ENCODE peak calls at places on chromosomes 2 and 18, in eight cellular contexts. One of them, this sample, is unnamed.

GRCh38 chr2:10862330-10862729 is 49.4 kb upstream of the KCNF1 start:
- DNase-seq in fibroblast of lung: no peak
- DNase-seq in BE2C: no peak
- DNase-seq in HepG2: no peak
- DNase-seq in AG10803: no peak
- DNase-seq in stomach: no peak
- DNase-seq in gastrocnemius medialis: no peak
- DNase-seq in Peyer's patch: no peak
- DNase-seq in this sample: no peak

GRCh38 chr2:229942671-229943070 is 20.4 kb downstream of the FBXO36 start:
- DNase-seq in fibroblast of lung: no peak
- DNase-seq in BE2C: no peak
- DNase-seq in HepG2: no peak
- DNase-seq in AG10803: no peak
- DNase-seq in stomach: no peak
- DNase-seq in gastrocnemius medialis: no peak
- DNase-seq in Peyer's patch: no peak
- DNase-seq in this sample: no peak

GRCh38 chr2:213238753-213239591 is 45.3 kb upstream of the SPAG16 start:
- DNase-seq in fibroblast of lung: peak
- DNase-seq in BE2C: no peak
- DNase-seq in HepG2: peak
- DNase-seq in AG10803: peak
- DNase-seq in stomach: no peak
- DNase-seq in gastrocnemius medialis: no peak
- DNase-seq in Peyer's patch: no peak
- DNase-seq in this sample: peak

GRCh38 chr2:225510794-225511193 is 111.3 kb downstream of the NYAP2 start:
- DNase-seq in fibroblast of lung: no peak
- DNase-seq in BE2C: no peak
- DNase-seq in HepG2: no peak
- DNase-seq in AG10803: no peak
- DNase-seq in stomach: no peak
- DNase-seq in gastrocnemius medialis: no peak
- DNase-seq in Peyer's patch: no peak
- DNase-seq in this sample: no peak

GRCh38 chr2:159880729-159881128 is 82.7 kb upstream of the CD302 start:
- DNase-seq in fibroblast of lung: no peak
- DNase-seq in BE2C: no peak
- DNase-seq in HepG2: no peak
- DNase-seq in AG10803: no peak
- DNase-seq in stomach: no peak
- DNase-seq in gastrocnemius medialis: no peak
- DNase-seq in Peyer's patch: no peak
- DNase-seq in this sample: no peak

GRCh38 chr2:6723865-6724571 is 141.7 kb downstream of the CMPK2 start:
- DNase-seq in fibroblast of lung: no peak
- DNase-seq in BE2C: peak
- DNase-seq in HepG2: no peak
- DNase-seq in AG10803: no peak
- DNase-seq in stomach: no peak
- DNase-seq in gastrocnemius medialis: no peak
- DNase-seq in Peyer's patch: no peak
- DNase-seq in this sample: no peak

GRCh38 chr18:5975111-5975622 is 79.8 kb upstream of the TMEM200C start:
- DNase-seq in fibroblast of lung: peak
- DNase-seq in BE2C: no peak
- DNase-seq in HepG2: no peak
- DNase-seq in AG10803: peak
- DNase-seq in stomach: no peak
- DNase-seq in gastrocnemius medialis: no peak
- DNase-seq in Peyer's patch: no peak
- DNase-seq in this sample: peak

GRCh38 chr2:234373791-234374508 is 122.9 kb downstream of the ARL4C start:
- DNase-seq in fibroblast of lung: no peak
- DNase-seq in BE2C: no peak
- DNase-seq in HepG2: no peak
- DNase-seq in AG10803: no peak
- DNase-seq in stomach: no peak
- DNase-seq in gastrocnemius medialis: no peak
- DNase-seq in Peyer's patch: no peak
- DNase-seq in this sample: no peak

GRCh38 chr2:98854675-98855074 is 81.3 kb downstream of the CRACDL start:
- DNase-seq in fibroblast of lung: no peak
- DNase-seq in BE2C: no peak
- DNase-seq in HepG2: no peak
- DNase-seq in AG10803: no peak
- DNase-seq in stomach: no peak
- DNase-seq in gastrocnemius medialis: no peak
- DNase-seq in Peyer's patch: no peak
- DNase-seq in this sample: no peak

GRCh38 chr2:27954261-27954673 is 63.7 kb downstream of the BABAM2 start:
- DNase-seq in fibroblast of lung: peak
- DNase-seq in BE2C: no peak
- DNase-seq in HepG2: no peak
- DNase-seq in AG10803: peak
- DNase-seq in stomach: no peak
- DNase-seq in gastrocnemius medialis: no peak
- DNase-seq in Peyer's patch: no peak
- DNase-seq in this sample: peak

GRCh38 chr2:76268928-76269327 is 558.2 kb upstream of the GCFC2 start:
- DNase-seq in fibroblast of lung: peak
- DNase-seq in BE2C: peak
- DNase-seq in HepG2: no peak
- DNase-seq in AG10803: no peak
- DNase-seq in stomach: no peak
- DNase-seq in gastrocnemius medialis: no peak
- DNase-seq in Peyer's patch: no peak
- DNase-seq in this sample: no peak

GRCh38 chr2:57333221-57333620 is 713.4 kb upstream of the VRK2 start:
- DNase-seq in fibroblast of lung: peak
- DNase-seq in BE2C: no peak
- DNase-seq in HepG2: no peak
- DNase-seq in AG10803: no peak
- DNase-seq in stomach: no peak
- DNase-seq in gastrocnemius medialis: no peak
- DNase-seq in Peyer's patch: no peak
- DNase-seq in this sample: no peak

GRCh38 chr2:201059961-201060525 is 11.4 kb downstream of the HYCC2 start:
- DNase-seq in fibroblast of lung: no peak
- DNase-seq in BE2C: no peak
- DNase-seq in HepG2: no peak
- DNase-seq in AG10803: no peak
- DNase-seq in stomach: no peak
- DNase-seq in gastrocnemius medialis: no peak
- DNase-seq in Peyer's patch: no peak
- DNase-seq in this sample: no peak

GRCh38 chr2:6434396-6434795 is 431.3 kb downstream of the CMPK2 start:
- DNase-seq in fibroblast of lung: no peak
- DNase-seq in BE2C: no peak
- DNase-seq in HepG2: no peak
- DNase-seq in AG10803: no peak
- DNase-seq in stomach: no peak
- DNase-seq in gastrocnemius medialis: no peak
- DNase-seq in Peyer's patch: no peak
- DNase-seq in this sample: no peak

GRCh38 chr18:63119647-63120046 is 199.9 kb downstream of the BCL2 start:
- DNase-seq in fibroblast of lung: peak
- DNase-seq in BE2C: peak
- DNase-seq in HepG2: peak
- DNase-seq in AG10803: peak
- DNase-seq in stomach: no peak
- DNase-seq in gastrocnemius medialis: peak
- DNase-seq in Peyer's patch: no peak
- DNase-seq in this sample: peak

GRCh38 chr2:127611076-127611925 is 34.7 kb upstream of the GPR17 start:
- DNase-seq in fibroblast of lung: no peak
- DNase-seq in BE2C: no peak
- DNase-seq in HepG2: no peak
- DNase-seq in AG10803: no peak
- DNase-seq in stomach: peak
- DNase-seq in gastrocnemius medialis: no peak
- DNase-seq in Peyer's patch: no peak
- DNase-seq in this sample: no peak

GRCh38 chr2:181998045-181998444 is 12.4 kb downstream of the PPP1R1C start:
- DNase-seq in fibroblast of lung: no peak
- DNase-seq in BE2C: no peak
- DNase-seq in HepG2: no peak
- DNase-seq in AG10803: no peak
- DNase-seq in stomach: no peak
- DNase-seq in gastrocnemius medialis: no peak
- DNase-seq in Peyer's patch: no peak
- DNase-seq in this sample: no peak

GRCh38 chr2:197251163-197251562 is 59.4 kb downstream of the ANKRD44 start:
- DNase-seq in fibroblast of lung: no peak
- DNase-seq in BE2C: no peak
- DNase-seq in HepG2: no peak
- DNase-seq in AG10803: no peak
- DNase-seq in stomach: no peak
- DNase-seq in gastrocnemius medialis: no peak
- DNase-seq in Peyer's patch: no peak
- DNase-seq in this sample: no peak

GRCh38 chr2:12861344-12861942 is 144.7 kb downstream of the TRIB2 start:
- DNase-seq in fibroblast of lung: peak
- DNase-seq in BE2C: no peak
- DNase-seq in HepG2: no peak
- DNase-seq in AG10803: peak
- DNase-seq in stomach: no peak
- DNase-seq in gastrocnemius medialis: no peak
- DNase-seq in Peyer's patch: no peak
- DNase-seq in this sample: peak

GRCh38 chr18:48621815-48622555 is 83.2 kb downstream of the CTIF start:
- DNase-seq in fibroblast of lung: no peak
- DNase-seq in BE2C: no peak
- DNase-seq in HepG2: no peak
- DNase-seq in AG10803: peak
- DNase-seq in stomach: no peak
- DNase-seq in gastrocnemius medialis: no peak
- DNase-seq in Peyer's patch: no peak
- DNase-seq in this sample: no peak
- H3K4me3 ChIP-seq in fibroblast of lung: no peak
- H3K4me3 ChIP-seq in BE2C: no peak
- H3K4me3 ChIP-seq in HepG2: no peak
- H3K4me3 ChIP-seq in AG10803: no peak
- H3K4me3 ChIP-seq in stomach: no peak
- H3K4me3 ChIP-seq in gastrocnemius medialis: no peak
- H3K4me3 ChIP-seq in Peyer's patch: no peak
- H3K4me3 ChIP-seq in this sample: no peak

GRCh38 chr2:220460257-220460985 is 833.0 kb downstream of the SLC4A3 start:
- DNase-seq in fibroblast of lung: no peak
- DNase-seq in BE2C: no peak
- DNase-seq in HepG2: no peak
- DNase-seq in AG10803: no peak
- DNase-seq in stomach: no peak
- DNase-seq in gastrocnemius medialis: no peak
- DNase-seq in Peyer's patch: no peak
- DNase-seq in this sample: no peak
- TF ChIP-seq CTCF in fibroblast of lung: no peak
- TF ChIP-seq CTCF in BE2C: no peak
- TF ChIP-seq CTCF in HepG2: no peak
- TF ChIP-seq CTCF in AG10803: peak
- TF ChIP-seq CTCF in stomach: no peak
- TF ChIP-seq CTCF in gastrocnemius medialis: no peak
- TF ChIP-seq CTCF in Peyer's patch: no peak
- TF ChIP-seq CTCF in this sample: peak

GRCh38 chr2:241356871-241357260 is 781 bp downstream of the FARP2 start:
- DNase-seq in fibroblast of lung: no peak
- DNase-seq in BE2C: no peak
- DNase-seq in HepG2: no peak
- DNase-seq in AG10803: no peak
- DNase-seq in stomach: no peak
- DNase-seq in gastrocnemius medialis: no peak
- DNase-seq in Peyer's patch: no peak
- DNase-seq in this sample: no peak

GRCh38 chr2:241357531-241357930 is 1.4 kb downstream of the FARP2 start:
- DNase-seq in fibroblast of lung: no peak
- DNase-seq in BE2C: no peak
- DNase-seq in HepG2: no peak
- DNase-seq in AG10803: no peak
- DNase-seq in stomach: no peak
- DNase-seq in gastrocnemius medialis: no peak
- DNase-seq in Peyer's patch: no peak
- DNase-seq in this sample: no peak

GRCh38 chr2:241352227-241352626 is 3.9 kb upstream of the FARP2 start:
- DNase-seq in fibroblast of lung: no peak
- DNase-seq in BE2C: no peak
- DNase-seq in HepG2: no peak
- DNase-seq in AG10803: no peak
- DNase-seq in stomach: no peak
- DNase-seq in gastrocnemius medialis: no peak
- DNase-seq in Peyer's patch: no peak
- DNase-seq in this sample: no peak

GRCh38 chr2:241355983-241356870 is at the start of gene FARP2:
- DNase-seq in fibroblast of lung: peak
- DNase-seq in BE2C: peak
- DNase-seq in HepG2: peak
- DNase-seq in AG10803: peak
- DNase-seq in stomach: peak
- DNase-seq in gastrocnemius medialis: peak
- DNase-seq in Peyer's patch: peak
- DNase-seq in this sample: peak

GRCh38 chr2:241354668-241355658 is 1.1 kb upstream of the FARP2 start:
- DNase-seq in fibroblast of lung: peak
- DNase-seq in BE2C: peak
- DNase-seq in HepG2: peak
- DNase-seq in AG10803: peak
- DNase-seq in stomach: peak
- DNase-seq in gastrocnemius medialis: peak
- DNase-seq in Peyer's patch: peak
- DNase-seq in this sample: peak
- H3K4me3 ChIP-seq in fibroblast of lung: no peak
- H3K4me3 ChIP-seq in BE2C: peak
- H3K4me3 ChIP-seq in HepG2: peak
- H3K4me3 ChIP-seq in AG10803: peak
- H3K4me3 ChIP-seq in stomach: peak
- H3K4me3 ChIP-seq in gastrocnemius medialis: peak
- H3K4me3 ChIP-seq in Peyer's patch: no peak
- H3K4me3 ChIP-seq in this sample: peak

DNA sequence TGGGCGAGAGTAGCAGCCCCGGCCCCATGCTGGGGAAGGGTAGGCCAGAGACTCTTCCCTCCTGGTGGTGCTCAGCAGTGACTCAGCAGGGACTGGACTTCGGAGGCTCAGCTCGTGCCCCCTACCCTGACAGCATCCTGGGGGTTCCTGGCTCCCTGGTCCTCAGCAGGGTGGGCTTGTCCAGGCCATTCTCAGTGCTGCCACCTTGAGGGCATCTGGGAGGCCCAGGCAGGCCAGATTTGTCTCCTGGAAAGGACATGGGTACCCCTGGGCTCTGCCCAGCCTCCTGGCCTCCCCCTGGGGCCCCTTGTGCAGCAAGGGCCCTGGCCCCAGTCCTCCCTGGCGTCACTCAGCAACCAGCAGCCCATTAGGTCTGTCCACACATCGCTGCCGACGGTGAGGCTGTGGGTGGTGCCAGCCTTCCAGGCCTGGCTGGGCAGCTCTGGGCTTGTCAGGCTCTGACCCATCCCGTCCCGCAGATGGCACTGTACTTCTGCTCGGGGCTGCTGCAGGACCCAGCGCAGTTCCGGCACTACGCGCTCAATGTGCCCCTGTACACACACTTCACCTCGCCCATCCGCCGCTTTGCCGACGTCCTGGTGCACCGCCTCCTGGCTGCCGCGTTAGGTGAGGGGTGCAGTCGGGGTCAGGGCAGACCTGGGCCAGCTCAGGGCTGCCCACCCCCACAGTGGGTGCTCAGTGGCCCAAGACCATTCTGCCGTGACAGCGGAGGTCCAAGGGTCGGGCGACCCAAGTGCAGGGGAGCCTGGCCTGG is 45.0 kb upstream of the ALPP start:
- DNase-seq in fibroblast of lung: no peak
- DNase-seq in BE2C: peak
- DNase-seq in HepG2: peak
- DNase-seq in AG10803: no peak
- DNase-seq in stomach: no peak
- DNase-seq in gastrocnemius medialis: peak
- DNase-seq in Peyer's patch: no peak
- DNase-seq in this sample: no peak
- TF ChIP-seq CTCF in fibroblast of lung: peak
- TF ChIP-seq CTCF in BE2C: peak
- TF ChIP-seq CTCF in HepG2: peak
- TF ChIP-seq CTCF in AG10803: peak
- TF ChIP-seq CTCF in stomach: no peak
- TF ChIP-seq CTCF in gastrocnemius medialis: no peak
- TF ChIP-seq CTCF in Peyer's patch: no peak
- TF ChIP-seq CTCF in this sample: peak

This sample was measured in fibroblast of the aortic adventitia.